ENCODE peak calls at places on chromosome 22, in nine cellular contexts. D is OCI-M1; B is dorsolateral prefrontal cortex; T is Peyer's patch; S is iPS-NIHi11; L is HuH-7; X is activated naive CD4-positive, alpha-beta T cell treated with anti-CD3 and anti-CD28 coated beads for 36 hours; K is activated CD4-positive, alpha-beta T cell treated with anti-CD3 and anti-CD28 coated beads for 24 hours; V is neuronal stem cell. U is an unnamed sample.

GRCh38 chr22:28710112-28710888 is 30.7 kb upstream of the TTC28 start:
- DNase-seq in X (no peak), V (no peak), B (no peak), S (no peak), L (no peak), T (no peak), D (no peak), K (no peak), U (no peak)

GRCh38 chr22:37201066-37201820 is 11.0 kb downstream of the SSTR3 start:
- DNase-seq in B (no peak), K (no peak), X (no peak), D (no peak), V (no peak), T (peak), S (no peak), L (no peak), U (no peak)

GRCh38 chr22:37491559-37492427 is 5.6 kb upstream of the MFNG start:
- DNase-seq in X (no peak), S (no peak), L (no peak), B (no peak), V (no peak), K (no peak), T (no peak), D (no peak), U (no peak)

GRCh38 chr22:38316340-38317236 is 645 bp downstream of the CSNK1E start:
- DNase-seq in K (no peak), D (peak), X (peak), B (peak), T (peak), L (peak), S (peak), V (no peak), U (peak)

GRCh38 chr22:46229701-46230100 is 20.4 kb downstream of the CDPF1 start:
- DNase-seq in B (no peak), K (no peak), L (no peak), S (no peak), T (no peak), X (no peak), V (no peak), D (no peak), U (no peak)

GRCh38 chr22:37303821-37304274 is 21.5 kb downstream of the CYTH4 start:
- DNase-seq in V (no peak), D (peak), S (no peak), K (peak), X (peak), T (no peak), B (peak), L (no peak), U (no peak)

GRCh38 chr22:43843783-43844530 is 18.4 kb downstream of the SULT4A1 start:
- DNase-seq in S (no peak), V (no peak), B (no peak), T (no peak), D (no peak), L (no peak), K (no peak), X (no peak), U (no peak)

GRCh38 chr22:37661160-37661924 is 2.8 kb downstream of the PDXP start:
- DNase-seq in D (peak), T (no peak), S (no peak), B (peak), V (no peak), L (peak), K (no peak), X (no peak), U (no peak)

GRCh38 chr22:17086301-17086700 is 1.5 kb downstream of the IL17RA start:
- DNase-seq in S (no peak), L (no peak), T (no peak), V (no peak), D (no peak), B (no peak), X (peak), K (no peak), U (no peak)

GRCh38 chr22:33248927-33249326 is 190.7 kb upstream of the SYN3 start:
- DNase-seq in X (no peak), B (no peak), S (no peak), V (no peak), K (no peak), D (no peak), L (no peak), T (no peak), U (no peak)

GRCh38 chr22:17120281-17120680 is 879 bp downstream of the TMEM121B start:
- DNase-seq in V (peak), X (peak), S (peak), D (no peak), K (peak), T (no peak), B (no peak), L (peak), U (peak)

GRCh38 chr22:45784357-45785277 is 113.0 kb downstream of the ATXN10 start:
- DNase-seq in T (no peak), X (no peak), D (no peak), L (no peak), S (no peak), V (no peak), B (no peak), K (no peak), U (no peak)

GRCh38 chr22:37222440-37222971 is 10.2 kb upstream of the SSTR3 start:
- DNase-seq in T (no peak), S (no peak), D (no peak), B (no peak), L (no peak), X (peak), V (no peak), K (no peak), U (no peak)

GRCh38 chr22:38413085-38414008 is 41.7 kb downstream of the KCNJ4 start:
- DNase-seq in D (no peak), X (no peak), S (peak), L (no peak), V (no peak), K (no peak), B (peak), T (no peak), U (no peak)

GRCh38 chr22:21726650-21727049 is 8.9 kb downstream of the YPEL1 start:
- DNase-seq in X (peak), V (no peak), T (no peak), K (no peak), S (peak), D (peak), B (peak), L (peak), U (no peak)

GRCh38 chr22:43777204-43777671 is 34.9 kb downstream of the EFCAB6 start:
- DNase-seq in K (no peak), B (peak), L (no peak), S (no peak), V (no peak), T (no peak), X (no peak), D (peak), U (no peak)

GRCh38 chr22:31230871-31231621 is 18.9 kb downstream of the LIMK2 start:
- DNase-seq in X (peak), V (no peak), L (peak), S (no peak), T (no peak), B (peak), D (peak), K (peak), U (peak)

GRCh38 chr22:44181912-44182590 is 1.3 kb downstream of the PARVG start:
- DNase-seq in S (no peak), V (no peak), K (no peak), T (no peak), B (no peak), X (peak), L (no peak), D (no peak), U (no peak)

GRCh38 chr22:17283423-17283822 is 64.2 kb upstream of the ADA2 start:
- DNase-seq in K (no peak), L (no peak), D (no peak), V (no peak), B (no peak), T (no peak), S (no peak), X (no peak), U (no peak)

GRCh38 chr22:44764974-44765373 is 12.6 kb downstream of the ARHGAP8 start:
- DNase-seq in D (no peak), V (no peak), T (no peak), X (no peak), K (no peak), B (no peak), S (no peak), L (no peak), U (no peak)

GRCh38 chr22:20390394-20390907 is 3.5 kb upstream of the ZNF74 start:
- DNase-seq in T (no peak), K (no peak), S (no peak), D (no peak), X (no peak), L (no peak), B (no peak), V (no peak), U (no peak)

GRCh38 chr22:39311592-39312400 is 7.6 kb downstream of the RPL3 start:
- DNase-seq in S (no peak), T (peak), L (no peak), X (no peak), B (no peak), K (no peak), D (no peak), V (no peak), U (no peak)

GRCh38 chr22:27673839-27674238 is 127.7 kb downstream of the MN1 start:
- DNase-seq in D (no peak), T (no peak), X (no peak), B (no peak), L (no peak), S (no peak), K (no peak), V (no peak), U (no peak)

GRCh38 chr22:32353292-32353691 is 4.4 kb upstream of the RFPL3 start:
- DNase-seq in S (peak), V (no peak), B (no peak), K (no peak), L (no peak), X (no peak), D (no peak), T (no peak), U (no peak)

GRCh38 chr22:48464246-48464645 is 1363.4 kb downstream of the BRD1 start:
- DNase-seq in T (no peak), D (no peak), L (no peak), X (no peak), V (no peak), S (no peak), K (no peak), B (no peak), U (no peak)

GRCh38 chr22:20065896-20066616 is 14.0 kb upstream of the DGCR8 start:
- DNase-seq in L (no peak), D (no peak), B (no peak), S (no peak), T (peak), V (no peak), X (no peak), K (no peak), U (no peak)

GRCh38 chr22:21700822-21701221 is 34.8 kb downstream of the YPEL1 start:
- DNase-seq in D (no peak), K (no peak), V (no peak), X (no peak), L (no peak), B (no peak), T (no peak), S (no peak), U (no peak)

GRCh38 chr22:27853404-27853803 is 51.8 kb upstream of the MN1 start:
- DNase-seq in S (no peak), V (no peak), X (no peak), B (no peak), T (no peak), K (no peak), L (no peak), D (no peak), U (no peak)

GRCh38 chr22:48180631-48181030 is 1418.2 kb downstream of the TBC1D22A start:
- DNase-seq in K (no peak), X (no peak), D (no peak), L (no peak), T (no peak), S (no peak), B (no peak), V (no peak), U (no peak)

GRCh38 chr22:49968313-49968830 is 7.8 kb downstream of the PIM3 start:
- DNase-seq in T (peak), S (peak), K (no peak), D (no peak), L (no peak), X (peak), V (no peak), B (no peak), U (no peak)

U was measured in T-helper 17 cell.